ENCODE peak calls at places on chromosomes 7 and 10, in four cellular contexts. F is HL-60, K is K562, R is GM12878. N is an unnamed sample.

GRCh38 chr7:46933596-46933995 is 648.3 kb downstream of the TNS3 start:
- DNase-seq in F (peak), K (no peak), R (no peak), N (no peak)

GRCh38 chr7:125316451-125316850 is 386.8 kb upstream of the POT1 start:
- DNase-seq in F (no peak), K (no peak), R (no peak), N (no peak)

GRCh38 chr7:1819258-1819841 is 149.3 kb downstream of the ELFN1 start:
- DNase-seq in F (no peak), K (no peak), R (no peak), N (no peak)

GRCh38 chr10:35043796-35044344 is 46.3 kb downstream of the CUL2 start:
- DNase-seq in F (no peak), K (no peak), R (no peak), N (no peak)

GRCh38 chr7:28957822-28958234 is 302 bp downstream of the TRIL start:
- DNase-seq in F (no peak), K (no peak), R (no peak), N (peak)

GRCh38 chr10:117933036-117933435 is 113.7 kb downstream of the RAB11FIP2 start:
- DNase-seq in F (no peak), K (no peak), R (no peak), N (no peak)

GRCh38 chr7:157355784-157356511 is 19.1 kb downstream of the DNAJB6 start:
- DNase-seq in F (no peak), K (peak), R (no peak), N (no peak)

GRCh38 chr10:67764012-67764822 is 68.2 kb upstream of the CTNNA3 start:
- DNase-seq in F (peak), K (peak), R (peak), N (peak)

GRCh38 chr7:2523461-2523905 is 3.9 kb downstream of the LFNG start:
- DNase-seq in F (no peak), K (no peak), R (no peak), N (no peak)

GRCh38 chr7:32142649-32143048 is 72.4 kb upstream of the PDE1C start:
- DNase-seq in F (no peak), K (no peak), R (no peak), N (no peak)

GRCh38 chr10:88108115-88108610 is 244.7 kb downstream of the PTEN start:
- DNase-seq in F (peak), K (no peak), R (peak), N (no peak)

GRCh38 chr10:25016349-25017246 is at the start of gene THNSL1:
- DNase-seq in F (no peak), K (peak), R (peak), N (peak)

GRCh38 chr7:90824386-90825307 is 228.5 kb downstream of the CDK14 start:
- DNase-seq in F (no peak), K (no peak), R (no peak), N (no peak)

GRCh38 chr10:94008526-94008925 is 14.8 kb downstream of the PLCE1 start:
- DNase-seq in F (no peak), K (no peak), R (no peak), N (no peak)

GRCh38 chr7:49579408-49579807 is 194.0 kb upstream of the VWC2 start:
- DNase-seq in F (no peak), K (no peak), R (no peak), N (no peak)

GRCh38 chr7:132480534-132480933 is 95.7 kb downstream of the PLXNA4 start:
- DNase-seq in F (no peak), K (no peak), R (no peak), N (no peak)

GRCh38 chr10:17512341-17513001 is 58.1 kb upstream of the ST8SIA6 start:
- DNase-seq in F (no peak), K (no peak), R (no peak), N (no peak)

GRCh38 chr10:18542832-18543231 is 108.6 kb downstream of the NSUN6 start:
- DNase-seq in F (no peak), K (no peak), R (no peak), N (no peak)

GRCh38 chr7:102914585-102914984 is 1.8 kb downstream of the LRRC17 start:
- DNase-seq in F (no peak), K (no peak), R (no peak), N (no peak)

GRCh38 chr7:84336303-84336702 is 141.7 kb upstream of the SEMA3A start:
- DNase-seq in F (no peak), K (no peak), R (peak), N (peak)

GRCh38 chr10:70693619-70694286 is 21.4 kb downstream of the ADAMTS14 start:
- DNase-seq in F (no peak), K (peak), R (no peak), N (no peak)

GRCh38 chr10:124324856-124325657 is 93.7 kb downstream of the OAT start:
- DNase-seq in F (no peak), K (no peak), R (no peak), N (no peak)

GRCh38 chr7:156140896-156141295 is 328.6 kb upstream of the SHH start:
- DNase-seq in F (no peak), K (no peak), R (no peak), N (no peak)

GRCh38 chr10:103442031-103442461 is 10.1 kb downstream of the CALHM2 start:
- DNase-seq in F (peak), K (no peak), R (no peak), N (no peak)

GRCh38 chr7:118233799-118234198 is 9.3 kb downstream of the ANKRD7 start:
- DNase-seq in F (no peak), K (no peak), R (no peak), N (no peak)

GRCh38 chr10:60258429-60258797 is 131.3 kb downstream of the ANK3 start:
- DNase-seq in F (no peak), K (no peak), R (no peak), N (no peak)

GRCh38 chr10:116281780-116282179 is 8.8 kb upstream of the GFRA1 start:
- DNase-seq in F (no peak), K (no peak), R (no peak), N (no peak)
- TF ChIP-seq SPI1 in F (no peak), K (no peak), R (no peak), N (no peak)

GRCh38 chr10:1366277-1366676 is 310.1 kb downstream of the WDR37 start:
- DNase-seq in F (no peak), K (no peak), R (no peak), N (no peak)

GRCh38 chr10:1365540-1366082 is 309.4 kb downstream of the WDR37 start:
- DNase-seq in F (no peak), K (no peak), R (no peak), N (no peak)

GRCh38 chr10:1368772-1369171 is 312.6 kb downstream of the WDR37 start:
- DNase-seq in F (no peak), K (peak), R (no peak), N (peak)

GRCh38 chr10:1367938-1368697 is 311.9 kb downstream of the WDR37 start:
- DNase-seq in F (no peak), K (no peak), R (no peak), N (no peak)

DNA sequence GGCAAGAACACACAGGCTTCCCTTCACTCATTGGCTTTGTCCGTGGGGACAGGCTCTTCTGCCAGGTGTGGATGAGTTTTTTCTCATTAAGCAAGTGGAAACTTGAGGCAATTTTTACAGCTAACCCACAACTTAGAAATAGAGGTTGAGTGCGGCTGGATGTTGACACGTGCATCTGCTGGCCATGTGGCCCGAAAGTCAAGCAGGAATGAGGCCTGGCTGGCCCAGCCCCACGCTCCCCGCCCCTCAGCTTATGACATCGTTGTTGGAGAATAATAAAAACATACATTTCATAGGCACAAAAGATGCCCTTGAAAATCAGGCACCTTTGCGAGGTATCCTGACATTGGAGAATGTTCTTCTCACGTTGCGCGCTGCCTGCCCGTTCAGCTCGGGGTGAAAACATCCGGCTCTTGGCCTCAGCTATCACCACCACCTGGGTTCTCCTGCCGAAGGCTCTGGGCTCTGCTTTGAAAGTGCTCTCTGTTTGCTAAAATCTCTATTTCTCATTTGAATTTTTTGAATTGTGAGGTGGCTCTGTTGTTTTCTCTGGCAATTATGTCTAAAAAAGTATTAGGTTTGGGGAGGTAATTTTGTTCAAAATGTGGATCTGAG is 310.7 kb downstream of the WDR37 start:
- DNase-seq in F (no peak), K (no peak), R (no peak), N (no peak)
- TF ChIP-seq POLR2AphosphoS5 in F (no peak), K (no peak), R (no peak), N (no peak)

GRCh38 chr10:6067457-6067856 is 5.3 kb upstream of the IL2RA start:
- DNase-seq in F (no peak), K (no peak), R (no peak), N (no peak)

GRCh38 chr10:6068422-6068821 is 6.3 kb upstream of the IL2RA start:
- DNase-seq in F (no peak), K (no peak), R (no peak), N (no peak)

GRCh38 chr10:6068006-6068405 is 5.8 kb upstream of the IL2RA start:
- DNase-seq in F (no peak), K (no peak), R (no peak), N (no peak)

GRCh38 chr10:6070647-6071046 is 8.5 kb upstream of the IL2RA start:
- DNase-seq in F (no peak), K (no peak), R (no peak), N (no peak)

DNA sequence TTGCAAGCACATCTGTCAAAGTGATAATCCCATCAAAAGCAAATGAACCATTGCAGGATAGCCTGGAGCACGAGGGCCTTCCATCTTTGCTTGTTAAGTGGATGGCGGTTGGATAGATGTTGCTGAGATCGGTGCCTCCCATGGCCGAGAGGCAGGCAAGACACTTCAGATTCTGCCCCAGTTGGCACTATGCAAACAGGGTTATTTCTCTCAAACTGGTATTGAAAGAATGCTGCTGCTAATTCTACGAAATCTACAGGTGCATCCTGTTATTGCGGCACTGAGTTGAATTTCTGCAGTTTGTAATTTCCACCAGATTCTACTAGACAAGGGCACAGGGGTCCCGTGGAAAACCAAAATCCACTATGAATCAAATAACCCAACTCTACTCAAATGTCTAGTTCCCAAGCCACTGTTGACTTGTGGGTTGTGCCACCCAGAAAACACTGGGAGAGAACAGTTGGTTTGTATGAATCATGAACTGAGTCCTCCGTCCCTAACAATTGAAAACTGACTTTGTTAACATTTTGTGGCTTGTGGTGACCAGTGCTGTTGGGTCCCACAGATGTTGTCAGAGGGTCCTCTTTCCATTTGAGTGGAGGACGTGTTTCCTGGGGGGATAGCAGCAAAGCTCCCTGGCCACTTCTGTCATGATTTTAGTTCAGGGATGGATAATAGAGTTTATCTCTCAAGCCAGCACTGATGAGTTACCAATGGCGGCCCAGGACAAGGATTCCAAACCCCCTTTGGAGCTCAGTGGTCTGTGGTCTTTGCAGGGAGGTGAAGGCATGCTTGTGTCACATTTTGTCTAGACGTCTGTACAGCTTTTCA is 7.1 kb upstream of the IL2RA start:
- DNase-seq in F (no peak), K (no peak), R (no peak), N (no peak)
- TF ChIP-seq SPI1 in F (no peak), K (no peak), R (no peak), N (no peak)

DNA sequence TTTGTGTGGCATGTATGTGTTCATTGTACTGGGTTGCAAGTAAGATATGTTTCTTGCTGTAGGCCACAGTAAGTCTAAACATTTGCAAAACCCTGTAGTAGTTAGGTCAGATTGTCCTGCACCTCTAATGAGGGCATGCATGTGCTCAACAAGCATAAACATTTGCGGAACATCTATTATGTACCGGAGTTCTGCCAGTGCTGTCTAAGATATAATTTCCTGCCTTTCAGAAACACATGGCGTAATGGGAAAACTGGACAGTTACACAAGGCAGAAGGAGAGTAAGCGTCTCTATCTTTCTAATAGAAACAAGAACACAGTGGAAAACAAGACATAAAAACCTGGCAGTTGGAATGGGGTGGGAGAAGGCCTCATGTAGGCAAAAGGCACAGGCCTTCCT is 2.8 kb downstream of the ABCB8 start:
- DNase-seq in F (no peak), K (no peak), R (no peak), N (no peak)
- TF ChIP-seq POLR2AphosphoS5 in F (no peak), K (no peak), R (no peak), N (no peak)

GRCh38 chr10:29586509-29586908 is 48.3 kb downstream of the SVIL start:
- DNase-seq in F (no peak), K (no peak), R (no peak), N (no peak)

GRCh38 chr10:29584436-29584835 is 50.3 kb downstream of the SVIL start:
- DNase-seq in F (no peak), K (no peak), R (no peak), N (no peak)

GRCh38 chr10:29583674-29584073 is 51.1 kb downstream of the SVIL start:
- DNase-seq in F (no peak), K (no peak), R (no peak), N (no peak)

GRCh38 chr10:29588640-29589421 is 45.9 kb downstream of the SVIL start:
- DNase-seq in F (no peak), K (no peak), R (no peak), N (no peak)

DNA sequence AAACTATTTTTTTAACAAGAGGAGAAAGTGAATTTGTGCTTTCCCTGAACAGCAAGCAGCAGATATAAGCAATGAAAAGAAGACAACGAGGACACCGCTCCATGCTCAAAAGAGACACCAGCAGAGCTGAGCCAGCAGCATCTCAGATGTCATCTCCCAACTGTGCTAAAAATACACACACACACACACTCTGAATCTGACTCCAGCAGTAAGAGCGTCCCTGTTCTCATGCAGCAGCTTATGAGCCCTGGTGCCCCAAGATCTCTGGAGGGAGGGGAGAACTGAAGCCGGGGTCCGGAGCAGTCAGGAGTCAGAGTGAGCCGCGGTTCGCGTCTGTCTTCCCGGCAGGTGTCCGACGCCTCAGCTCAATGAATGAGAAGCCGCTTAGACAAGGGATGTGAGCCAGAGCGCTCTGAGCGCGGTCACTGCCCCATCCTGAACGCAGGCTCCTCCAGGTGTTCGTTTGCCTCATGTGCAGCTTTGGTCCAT is 49.2 kb downstream of the SVIL start:
- DNase-seq in F (no peak), K (no peak), R (no peak), N (no peak)
- TF ChIP-seq SPI1 in F (no peak), K (no peak), R (no peak), N (no peak)

GRCh38 chr7:96248405-96248804 is 73.5 kb downstream of the SLC25A13 start:
- DNase-seq in F (no peak), K (no peak), R (no peak), N (no peak)

GRCh38 chr7:96250776-96251361 is 71.0 kb downstream of the SLC25A13 start:
- DNase-seq in F (no peak), K (no peak), R (no peak), N (no peak)

GRCh38 chr7:96244244-96244991 is 77.5 kb downstream of the SLC25A13 start:
- DNase-seq in F (no peak), K (no peak), R (no peak), N (no peak)

GRCh38 chr7:96244992-96245292 is 77.0 kb downstream of the SLC25A13 start:
- DNase-seq in F (no peak), K (no peak), R (no peak), N (no peak)

GRCh38 chr7:96246972-96247371 is 74.9 kb downstream of the SLC25A13 start:
- DNase-seq in F (no peak), K (no peak), R (no peak), N (no peak)
- TF ChIP-seq POLR2AphosphoS5 in F (no peak), K (no peak), R (no peak), N (no peak)

GRCh38 chr7:81873559-81873958 is 103.7 kb upstream of the HGF start:
- DNase-seq in F (no peak), K (no peak), R (peak), N (no peak)

GRCh38 chr7:81871606-81872265 is 101.9 kb upstream of the HGF start:
- DNase-seq in F (no peak), K (no peak), R (no peak), N (no peak)

GRCh38 chr7:81865754-81866153 is 95.9 kb upstream of the HGF start:
- DNase-seq in F (no peak), K (no peak), R (no peak), N (no peak)

GRCh38 chr7:81869670-81870069 is 99.8 kb upstream of the HGF start:
- DNase-seq in F (no peak), K (no peak), R (no peak), N (no peak)
- TF ChIP-seq SPI1 in F (no peak), K (no peak), R (no peak), N (no peak)

GRCh38 chr7:645606-646005 is 80.9 kb upstream of the DNAAF5 start:
- DNase-seq in F (no peak), K (no peak), R (no peak), N (no peak)

GRCh38 chr7:646951-647350 is 79.5 kb upstream of the DNAAF5 start:
- DNase-seq in F (no peak), K (no peak), R (no peak), N (no peak)

GRCh38 chr7:641966-642365 is 84.5 kb upstream of the DNAAF5 start:
- DNase-seq in F (no peak), K (no peak), R (no peak), N (no peak)

GRCh38 chr7:641269-641671 is 85.2 kb upstream of the DNAAF5 start:
- DNase-seq in F (no peak), K (no peak), R (no peak), N (no peak)

DNA sequence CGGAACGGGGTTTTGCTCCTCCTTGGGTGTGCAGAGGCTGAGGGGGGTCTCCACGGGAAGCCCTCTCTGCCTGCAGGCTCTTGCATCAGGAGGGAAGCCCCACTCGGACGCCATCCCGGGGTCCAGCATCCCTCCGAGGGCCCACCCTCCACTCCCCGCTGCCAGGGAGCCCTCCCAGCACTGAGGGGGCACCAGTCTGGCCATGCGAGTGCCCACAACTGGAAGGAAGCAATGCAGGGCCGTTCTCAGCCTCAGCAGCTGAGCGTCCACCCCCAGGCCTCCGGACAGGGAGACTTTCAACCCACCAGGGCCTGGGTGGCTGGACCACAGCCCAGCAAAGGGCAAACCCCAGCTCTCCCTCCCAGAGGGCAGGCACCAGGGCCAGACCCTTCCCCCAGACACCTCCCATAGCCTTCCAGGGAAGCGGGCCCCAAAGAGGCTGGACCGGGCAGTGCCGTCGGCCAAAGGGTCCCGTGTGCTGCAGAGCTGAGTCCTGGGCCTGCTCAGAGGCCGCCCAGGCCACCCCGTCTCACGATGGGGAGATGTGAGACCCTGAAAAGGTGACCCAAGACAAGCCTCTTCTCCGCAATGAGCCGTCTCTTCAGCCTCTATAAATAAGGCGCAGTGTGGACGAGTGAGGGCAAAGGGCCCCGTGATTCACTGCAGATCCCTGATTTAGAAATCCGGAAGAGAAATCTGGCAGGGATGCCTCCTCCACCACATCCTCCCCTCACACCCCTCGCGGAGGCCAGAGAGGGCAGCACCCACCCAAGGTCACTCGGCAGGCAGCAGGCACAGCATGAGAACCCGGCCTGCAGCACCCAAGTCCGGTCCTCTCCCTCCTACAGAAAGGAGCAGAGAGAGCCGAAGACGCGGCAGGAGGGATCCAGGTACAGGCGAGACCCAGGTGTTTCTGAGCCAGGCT is 81.9 kb upstream of the DNAAF5 start:
- DNase-seq in F (no peak), K (no peak), R (no peak), N (no peak)
- TF ChIP-seq POLR2AphosphoS5 in F (no peak), K (no peak), R (no peak), N (no peak)